ENCODE peak calls at places on chromosomes 13 and 19, in eight cellular contexts. One of them, this sample, is unnamed.

GRCh38 chr19:29761575-29762225 is 46.6 kb upstream of the C19orf12 start:
- DNase-seq in breast epithelium: no peak
- DNase-seq in GM18507: no peak
- DNase-seq in mucosa of gallbladder: no peak
- DNase-seq in right atrium auricular region: no peak
- DNase-seq in endodermal cell: no peak
- DNase-seq in stimulated activated CD4-positive, alpha-beta T cell treated with anti-CD3 and anti-CD28 coated beads, Interleukin-4, amount 100 ng/mL, for 1 hour: no peak
- DNase-seq in anterior cingulate cortex: no peak
- DNase-seq in this sample: no peak

GRCh38 chr19:18700501-18701249 is 17.2 kb downstream of the CRTC1 start:
- DNase-seq in GM18507: peak; percentile 62
- DNase-seq in right atrium auricular region: peak; percentile 76
- DNase-seq in anterior cingulate cortex: no peak
- DNase-seq in breast epithelium: peak; percentile 67
- DNase-seq in endodermal cell: peak; percentile 87
- DNase-seq in mucosa of gallbladder: peak; percentile 80
- DNase-seq in stimulated activated CD4-positive, alpha-beta T cell treated with anti-CD3 and anti-CD28 coated beads, Interleukin-4, amount 100 ng/mL, for 1 hour: peak; percentile 71
- DNase-seq in this sample: peak; percentile 67

GRCh38 chr13:34344761-34345600 is 527.0 kb downstream of the RFC3 start:
- DNase-seq in breast epithelium: no peak
- DNase-seq in GM18507: no peak
- DNase-seq in right atrium auricular region: no peak
- DNase-seq in mucosa of gallbladder: no peak
- DNase-seq in stimulated activated CD4-positive, alpha-beta T cell treated with anti-CD3 and anti-CD28 coated beads, Interleukin-4, amount 100 ng/mL, for 1 hour: no peak
- DNase-seq in anterior cingulate cortex: no peak
- DNase-seq in endodermal cell: no peak
- DNase-seq in this sample: no peak

GRCh38 chr13:101523732-101524131 is 71.3 kb downstream of the ITGBL1 start:
- DNase-seq in stimulated activated CD4-positive, alpha-beta T cell treated with anti-CD3 and anti-CD28 coated beads, Interleukin-4, amount 100 ng/mL, for 1 hour: no peak
- DNase-seq in endodermal cell: no peak
- DNase-seq in mucosa of gallbladder: no peak
- DNase-seq in right atrium auricular region: peak; percentile 65
- DNase-seq in breast epithelium: no peak
- DNase-seq in anterior cingulate cortex: no peak
- DNase-seq in GM18507: no peak
- DNase-seq in this sample: peak; percentile 87

GRCh38 chr13:101514695-101515275 is 62.3 kb downstream of the ITGBL1 start:
- DNase-seq in GM18507: no peak
- DNase-seq in breast epithelium: no peak
- DNase-seq in endodermal cell: peak; percentile 53
- DNase-seq in stimulated activated CD4-positive, alpha-beta T cell treated with anti-CD3 and anti-CD28 coated beads, Interleukin-4, amount 100 ng/mL, for 1 hour: no peak
- DNase-seq in anterior cingulate cortex: no peak
- DNase-seq in right atrium auricular region: no peak
- DNase-seq in mucosa of gallbladder: peak; percentile 36
- DNase-seq in this sample: peak; percentile 63

GRCh38 chr19:38233740-38234251 is 9.8 kb upstream of the DPF1 start:
- DNase-seq in mucosa of gallbladder: peak; percentile 83
- DNase-seq in breast epithelium: peak; percentile 36
- DNase-seq in GM18507: peak; percentile 67
- DNase-seq in stimulated activated CD4-positive, alpha-beta T cell treated with anti-CD3 and anti-CD28 coated beads, Interleukin-4, amount 100 ng/mL, for 1 hour: peak; percentile 79
- DNase-seq in right atrium auricular region: peak; percentile 76
- DNase-seq in endodermal cell: peak; percentile 96
- DNase-seq in anterior cingulate cortex: no peak
- DNase-seq in this sample: peak; percentile 66

GRCh38 chr19:42427313-42427712 is at the start of gene LIPE:
- DNase-seq in stimulated activated CD4-positive, alpha-beta T cell treated with anti-CD3 and anti-CD28 coated beads, Interleukin-4, amount 100 ng/mL, for 1 hour: no peak
- DNase-seq in anterior cingulate cortex: no peak
- DNase-seq in breast epithelium: no peak
- DNase-seq in endodermal cell: no peak
- DNase-seq in GM18507: no peak
- DNase-seq in right atrium auricular region: no peak
- DNase-seq in mucosa of gallbladder: no peak
- DNase-seq in this sample: no peak

GRCh38 chr13:92187378-92187989 is 789.1 kb downstream of the GPC5 start:
- DNase-seq in mucosa of gallbladder: no peak
- DNase-seq in stimulated activated CD4-positive, alpha-beta T cell treated with anti-CD3 and anti-CD28 coated beads, Interleukin-4, amount 100 ng/mL, for 1 hour: no peak
- DNase-seq in anterior cingulate cortex: no peak
- DNase-seq in endodermal cell: peak; percentile 59
- DNase-seq in right atrium auricular region: no peak
- DNase-seq in breast epithelium: no peak
- DNase-seq in GM18507: no peak
- DNase-seq in this sample: peak; percentile 53

GRCh38 chr13:98839826-98840769 is 87.6 kb upstream of the SLC15A1 start:
- DNase-seq in endodermal cell: peak; percentile 92
- DNase-seq in stimulated activated CD4-positive, alpha-beta T cell treated with anti-CD3 and anti-CD28 coated beads, Interleukin-4, amount 100 ng/mL, for 1 hour: peak; percentile 43
- DNase-seq in GM18507: no peak
- DNase-seq in breast epithelium: no peak
- DNase-seq in mucosa of gallbladder: peak; percentile 54
- DNase-seq in anterior cingulate cortex: no peak
- DNase-seq in right atrium auricular region: peak; percentile 76
- DNase-seq in this sample: peak; percentile 74

GRCh38 chr13:97883356-97883755 is 70.1 kb upstream of the IPO5 start:
- DNase-seq in anterior cingulate cortex: no peak
- DNase-seq in endodermal cell: no peak
- DNase-seq in stimulated activated CD4-positive, alpha-beta T cell treated with anti-CD3 and anti-CD28 coated beads, Interleukin-4, amount 100 ng/mL, for 1 hour: no peak
- DNase-seq in mucosa of gallbladder: no peak
- DNase-seq in breast epithelium: no peak
- DNase-seq in GM18507: no peak
- DNase-seq in right atrium auricular region: no peak
- DNase-seq in this sample: no peak

GRCh38 chr13:72198042-72198441 is 331.0 kb upstream of the DACH1 start:
- DNase-seq in mucosa of gallbladder: no peak
- DNase-seq in stimulated activated CD4-positive, alpha-beta T cell treated with anti-CD3 and anti-CD28 coated beads, Interleukin-4, amount 100 ng/mL, for 1 hour: no peak
- DNase-seq in right atrium auricular region: no peak
- DNase-seq in endodermal cell: no peak
- DNase-seq in GM18507: no peak
- DNase-seq in anterior cingulate cortex: no peak
- DNase-seq in breast epithelium: no peak
- DNase-seq in this sample: no peak

GRCh38 chr13:54628383-54628782 is 1599.8 kb downstream of the OLFM4 start:
- DNase-seq in endodermal cell: no peak
- DNase-seq in stimulated activated CD4-positive, alpha-beta T cell treated with anti-CD3 and anti-CD28 coated beads, Interleukin-4, amount 100 ng/mL, for 1 hour: no peak
- DNase-seq in GM18507: no peak
- DNase-seq in breast epithelium: no peak
- DNase-seq in mucosa of gallbladder: no peak
- DNase-seq in anterior cingulate cortex: no peak
- DNase-seq in right atrium auricular region: no peak
- DNase-seq in this sample: no peak

GRCh38 chr13:51729853-51730553 is 74.0 kb downstream of the DHRS12 start:
- DNase-seq in mucosa of gallbladder: peak; percentile 34
- DNase-seq in breast epithelium: peak; percentile 78
- DNase-seq in anterior cingulate cortex: no peak
- DNase-seq in stimulated activated CD4-positive, alpha-beta T cell treated with anti-CD3 and anti-CD28 coated beads, Interleukin-4, amount 100 ng/mL, for 1 hour: peak; percentile 21
- DNase-seq in endodermal cell: no peak
- DNase-seq in GM18507: no peak
- DNase-seq in right atrium auricular region: peak; percentile 85
- DNase-seq in this sample: peak; percentile 70

GRCh38 chr13:75145926-75146325 is 336.0 kb downstream of the TBC1D4 start:
- DNase-seq in right atrium auricular region: no peak
- DNase-seq in mucosa of gallbladder: no peak
- DNase-seq in stimulated activated CD4-positive, alpha-beta T cell treated with anti-CD3 and anti-CD28 coated beads, Interleukin-4, amount 100 ng/mL, for 1 hour: no peak
- DNase-seq in endodermal cell: no peak
- DNase-seq in breast epithelium: no peak
- DNase-seq in anterior cingulate cortex: no peak
- DNase-seq in GM18507: no peak
- DNase-seq in this sample: no peak

GRCh38 chr19:17843908-17844490 is 3.8 kb downstream of the JAK3 start:
- DNase-seq in right atrium auricular region: no peak
- DNase-seq in mucosa of gallbladder: no peak
- DNase-seq in stimulated activated CD4-positive, alpha-beta T cell treated with anti-CD3 and anti-CD28 coated beads, Interleukin-4, amount 100 ng/mL, for 1 hour: no peak
- DNase-seq in breast epithelium: no peak
- DNase-seq in endodermal cell: no peak
- DNase-seq in anterior cingulate cortex: no peak
- DNase-seq in GM18507: no peak
- DNase-seq in this sample: no peak

GRCh38 chr13:112769615-112770014 is 79.8 kb downstream of the ATP11A start:
- DNase-seq in right atrium auricular region: no peak
- DNase-seq in breast epithelium: no peak
- DNase-seq in anterior cingulate cortex: no peak
- DNase-seq in endodermal cell: no peak
- DNase-seq in mucosa of gallbladder: no peak
- DNase-seq in GM18507: no peak
- DNase-seq in stimulated activated CD4-positive, alpha-beta T cell treated with anti-CD3 and anti-CD28 coated beads, Interleukin-4, amount 100 ng/mL, for 1 hour: no peak
- DNase-seq in this sample: no peak

This sample was measured in A172.